ENCODE peak calls at places on chromosomes 5 and 9, in five cellular contexts. K is NB4, N is ovary, V is transverse colon, L is body of pancreas. Q is an unnamed sample.

GRCh38 chr9:98380065-98380681 is 124.7 kb upstream of the TBC1D2 start:
- DNase-seq in K (no peak), L (peak; percentile 59), V (no peak), N (no peak), Q (no peak)

GRCh38 chr5:52554297-52554696 is 233.4 kb upstream of the ITGA1 start:
- DNase-seq in K (no peak), N (no peak), L (no peak), V (no peak), Q (no peak)

GRCh38 chr5:177516601-177517568 is at the start of gene DDX41:
- DNase-seq in L (peak; percentile 97), N (peak; percentile 98), K (peak; percentile 98), V (peak; percentile 98), Q (peak; percentile 99)

GRCh38 chr9:105047652-105048031 is 119.7 kb upstream of the ABCA1 start:
- DNase-seq in K (no peak), N (no peak), L (no peak), V (no peak), Q (no peak)

GRCh38 chr9:25557645-25558300 is 120.5 kb downstream of the TUSC1 start:
- DNase-seq in K (no peak), L (no peak), V (no peak), N (no peak), Q (no peak)

GRCh38 chr5:175712313-175712680 is 54.4 kb downstream of the HRH2 start:
- DNase-seq in K (no peak), L (no peak), V (no peak), N (no peak), Q (no peak)

GRCh38 chr9:37994639-37995347 is 74.2 kb downstream of the SHB start:
- DNase-seq in L (peak; percentile 71), V (peak; percentile 55), K (peak; percentile 76), N (no peak), Q (peak; percentile 80)

GRCh38 chr9:69867081-69867814 is 46.6 kb downstream of the CFAP95 start:
- DNase-seq in V (no peak), L (no peak), N (no peak), K (no peak), Q (no peak)

GRCh38 chr5:25448190-25448621 is 803.4 kb upstream of the CDH10 start:
- DNase-seq in V (no peak), N (no peak), K (no peak), L (no peak), Q (no peak)

GRCh38 chr5:3122216-3122615 is 370.7 kb upstream of the IRX2 start:
- DNase-seq in V (no peak), L (no peak), N (no peak), K (no peak), Q (no peak)

GRCh38 chr5:131322926-131323325 is 59.1 kb downstream of the CDC42SE2 start:
- DNase-seq in V (no peak), N (no peak), L (no peak), K (no peak), Q (no peak)

GRCh38 chr5:39783756-39784421 is 359.1 kb upstream of the DAB2 start:
- DNase-seq in N (no peak), K (no peak), V (no peak), L (no peak), Q (no peak)

GRCh38 chr5:38059876-38060275 is 198.5 kb upstream of the EGFLAM start:
- DNase-seq in V (no peak), L (no peak), N (peak; percentile 38), K (no peak), Q (no peak)

GRCh38 chr5:136677219-136677618 is 311.9 kb upstream of the TRPC7 start:
- DNase-seq in K (no peak), N (no peak), V (no peak), L (no peak), Q (no peak)

GRCh38 chr9:71647094-71647591 is 121.2 kb downstream of the CEMIP2 start:
- DNase-seq in L (peak; percentile 51), N (peak; percentile 54), V (peak; percentile 79), K (peak; percentile 61), Q (peak; percentile 73)

GRCh38 chr9:127175764-127176163 is 53.3 kb upstream of the ANGPTL2 start:
- DNase-seq in K (no peak), V (peak; percentile 3), N (no peak), L (no peak), Q (peak; percentile 80)

GRCh38 chr9:25678147-25678666 is at the start of gene TUSC1:
- DNase-seq in V (peak; percentile 84), L (peak; percentile 85), K (no peak), N (peak; percentile 90), Q (peak; percentile 96)

GRCh38 chr9:115845648-115846312 is 307.8 kb upstream of the PAPPA start:
- DNase-seq in L (no peak), K (no peak), V (peak; percentile 11), N (no peak), Q (no peak)

GRCh38 chr9:112558476-112558875 is 71.8 kb downstream of the KIAA1958 start:
- DNase-seq in K (no peak), V (no peak), L (no peak), N (no peak), Q (no peak)

GRCh38 chr5:123670981-123671557 is 159.1 kb downstream of the CSNK1G3 start:
- DNase-seq in N (peak; percentile 38), K (peak; percentile 45), V (peak; percentile 62), L (peak; percentile 78), Q (peak; percentile 37)

GRCh38 chr5:34474573-34475021 is 181.5 kb upstream of the RAI14 start:
- DNase-seq in K (peak; percentile 64), V (no peak), N (no peak), L (peak; percentile 34), Q (no peak)

GRCh38 chr5:79695501-79695900 is 5.9 kb downstream of the CMYA5 start:
- DNase-seq in K (no peak), V (no peak), N (no peak), L (no peak), Q (no peak)

GRCh38 chr9:4425358-4426045 is 64.8 kb upstream of the SLC1A1 start:
- DNase-seq in N (no peak), V (no peak), L (no peak), K (no peak), Q (peak; percentile 17)

GRCh38 chr5:149633671-149634350 is 52.5 kb downstream of the ARHGEF37 start:
- DNase-seq in L (no peak), N (no peak), V (no peak), K (no peak), Q (no peak)

GRCh38 chr9:83560169-83560826 is 22.1 kb upstream of the FRMD3 start:
- DNase-seq in N (no peak), K (no peak), V (no peak), L (no peak), Q (no peak)

GRCh38 chr9:89759563-89759962 is 154.8 kb downstream of the GADD45G start:
- DNase-seq in L (no peak), V (no peak), N (no peak), K (no peak), Q (no peak)

GRCh38 chr9:71076096-71076495 is 45.3 kb downstream of the TRPM3 start:
- DNase-seq in N (no peak), L (no peak), K (no peak), V (no peak), Q (no peak)

DNA sequence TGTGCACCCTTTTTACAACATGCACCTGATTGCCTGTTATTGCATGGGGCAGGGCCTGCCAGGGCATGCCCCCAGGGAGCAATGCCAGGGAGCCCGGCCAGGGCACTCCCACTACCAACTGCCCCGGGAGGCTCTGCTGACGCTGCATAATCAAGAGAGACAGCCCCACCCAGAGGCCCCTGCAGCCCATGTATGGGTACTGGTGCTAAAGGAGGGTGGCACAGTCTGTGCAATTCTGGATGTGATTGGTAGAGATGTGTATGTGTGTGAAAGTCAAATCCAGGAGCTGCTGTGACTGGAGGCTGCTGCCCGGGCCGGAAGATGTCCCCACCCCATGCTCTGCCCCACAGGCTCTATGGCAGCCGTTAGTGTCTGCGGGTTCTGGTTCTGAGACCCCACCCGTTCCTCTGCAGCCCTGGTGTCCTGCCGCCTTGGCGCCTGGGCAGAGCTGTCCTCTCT is 3.9 kb upstream of the NEURL1B start:
- DNase-seq in K (no peak), V (peak; percentile 92), L (peak; percentile 46), N (no peak), Q (peak; percentile 73)
- TF ChIP-seq POLR2A in K (no peak), V (peak; percentile 60), L (no peak), N (no peak), Q (no peak)

GRCh38 chr5:134095293-134095692 is 19.2 kb upstream of the TCF7 start:
- DNase-seq in L (no peak), K (no peak), N (no peak), V (no peak), Q (no peak)
- TF ChIP-seq CTCF in L (no peak), K (no peak), N (no peak), V (no peak), Q (no peak)

DNA sequence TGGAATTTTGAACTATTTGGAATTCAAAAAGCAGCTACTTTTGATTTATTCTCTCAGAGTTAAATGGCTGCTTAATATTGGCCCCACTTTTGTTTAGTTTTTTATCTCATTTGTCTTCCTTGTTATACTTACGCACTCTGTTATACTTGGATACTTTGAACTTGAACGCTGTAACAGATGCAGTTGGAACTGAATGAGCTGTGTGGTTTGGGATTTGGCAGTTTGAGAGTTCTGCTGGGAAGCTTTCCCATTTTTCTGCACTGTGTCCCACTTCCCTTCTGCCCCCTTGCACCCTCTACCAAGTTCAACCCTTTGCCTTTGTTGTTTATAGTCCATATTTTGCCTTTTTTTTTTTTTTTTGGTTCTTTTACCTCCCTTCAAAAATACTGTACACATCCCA is 3.8 kb downstream of the RHOBTB3 start:
- DNase-seq in V (no peak), K (no peak), L (no peak), N (no peak), Q (no peak)
- H3K4me3 ChIP-seq in V (peak overlapping the region; percentile 6), K (no peak overlapping the region), L (no peak overlapping the region), N (no peak overlapping the region), Q (no peak overlapping the region)

DNA sequence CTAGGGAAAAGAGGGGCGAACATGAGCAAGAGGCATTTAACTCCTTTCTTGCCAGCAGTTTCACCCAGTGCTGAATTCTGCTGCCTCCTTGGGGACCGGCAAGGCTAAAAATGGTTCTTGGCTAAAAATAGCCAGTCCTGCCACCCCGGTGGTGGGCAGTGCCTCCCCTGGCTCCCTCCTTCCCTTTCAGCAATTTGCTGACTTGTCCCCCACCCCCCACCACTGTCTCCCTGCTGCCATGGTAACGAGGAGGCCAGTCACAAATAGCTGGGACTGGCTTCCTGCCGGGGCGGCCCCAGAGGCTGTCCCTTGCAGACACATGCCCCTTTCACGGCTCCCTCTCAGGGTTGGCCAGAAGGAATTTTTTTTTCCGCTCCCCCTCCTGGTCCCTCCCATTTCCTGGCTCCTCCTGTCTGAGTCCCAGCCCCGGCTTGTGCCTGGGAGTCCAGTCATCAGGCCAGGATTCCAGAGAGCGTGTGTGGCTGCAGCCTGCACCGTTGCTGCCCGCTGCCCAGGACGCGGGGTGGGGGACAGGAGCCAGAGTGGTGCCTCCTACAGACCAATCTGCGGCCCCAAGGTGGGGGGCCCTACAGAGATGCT is 130.3 kb downstream of the RGS3 start:
- DNase-seq in N (peak; percentile 86), L (peak; percentile 94), V (peak; percentile 76), K (peak; percentile 89), Q (peak; percentile 83)
- TF ChIP-seq POLR2A in N (peak; percentile 58), L (peak; percentile 94), V (peak; percentile 63), K (no peak), Q (no peak)